ENCODE peak calls at places on chromosome X, in four cellular contexts. S is K562, V is GM12878, I is HepG2. N is an unnamed sample.
A peak's percentile ranks its signal among the peaks of the same experiment; 100 is the strongest.

GRCh38 chrX:40104649-40105015 is 6.9 kb upstream of the BCOR start:
- DNase-seq in V (no peak), I (no peak), S (no peak), N (no peak)

GRCh38 chrX:34654939-34655338 is 2.1 kb downstream of the TMEM47 start:
- DNase-seq in I (no peak), S (no peak), V (no peak), N (no peak)

GRCh38 chrX:70446380-70447350 is 2.0 kb downstream of the DLG3 start:
- DNase-seq in I (no peak), V (no peak), S (no peak), N (peak; percentile 3)

GRCh38 chrX:104306180-104306579 is 51.4 kb upstream of the ESX1 start:
- DNase-seq in I (no peak), S (no peak), V (no peak), N (no peak)

GRCh38 chrX:112085149-112085548 is 2.6 kb upstream of the TRPC5 start:
- DNase-seq in V (no peak), S (no peak), I (no peak), N (no peak)

GRCh38 chrX:21883258-21883657 is 27.5 kb downstream of the YY2 start:
- DNase-seq in I (peak; percentile 0), V (no peak), S (no peak), N (no peak)

GRCh38 chrX:9249452-9249851 is 215.4 kb upstream of the TBL1X start:
- DNase-seq in I (no peak), V (no peak), S (no peak), N (no peak)

GRCh38 chrX:103716967-103717366 is 6.3 kb downstream of the TMEM31 start:
- DNase-seq in I (no peak), S (no peak), V (no peak), N (no peak)

GRCh38 chrX:67779099-67779498 is 235.3 kb downstream of the AR start:
- DNase-seq in I (no peak), S (no peak), V (no peak), N (no peak)

GRCh38 chrX:104347860-104348259 is 93.1 kb upstream of the ESX1 start:
- DNase-seq in S (no peak), I (no peak), V (no peak), N (no peak)

GRCh38 chrX:107773906-107774435 is 1.6 kb downstream of the TSC22D3 start:
- DNase-seq in V (no peak), I (no peak), S (no peak), N (no peak)

GRCh38 chrX:149060921-149061320 is 444.2 kb downstream of the IDS start:
- DNase-seq in V (no peak), I (no peak), S (no peak), N (no peak)

GRCh38 chrX:23403849-23404248 is 69.2 kb downstream of the PTCHD1 start:
- DNase-seq in I (no peak), V (no peak), S (no peak), N (peak; percentile 27)

GRCh38 chrX:131202766-131203165 is 86.3 kb downstream of the IGSF1 start:
- DNase-seq in S (no peak), I (no peak), V (no peak), N (no peak)

GRCh38 chrX:120334137-120334536 is 22.9 kb upstream of the TMEM255A start:
- DNase-seq in S (no peak), V (no peak), I (no peak), N (no peak)

GRCh38 chrX:10106801-10107200 is 50.0 kb upstream of the CLCN4 start:
- DNase-seq in I (no peak), V (no peak), S (no peak), N (no peak)

GRCh38 chrX:136047969-136048368 is 62.7 kb downstream of the SLC9A6 start:
- DNase-seq in S (no peak), I (no peak), V (no peak), N (no peak)

GRCh38 chrX:118751950-118752783 is 24.8 kb downstream of the IL13RA1 start:
- DNase-seq in V (peak; percentile 36), I (no peak), S (no peak), N (no peak)

GRCh38 chrX:3638280-3638873 is 75.1 kb downstream of the PRKX start:
- DNase-seq in S (peak; percentile 57), V (peak; percentile 16), I (peak; percentile 11), N (peak; percentile 56)

GRCh38 chrX:3166670-3167455 is 125.6 kb downstream of the ARSF start:
- DNase-seq in I (no peak), S (no peak), V (no peak), N (no peak)

GRCh38 chrX:119784747-119785446 is 6.5 kb downstream of the RPL39 start:
- DNase-seq in V (no peak), S (peak; percentile 37), I (no peak), N (peak; percentile 73)

GRCh38 chrX:30865020-30865419 is 24.0 kb downstream of the TAB3 start:
- DNase-seq in V (no peak), S (peak; percentile 23), I (peak; percentile 21), N (peak; percentile 31)

GRCh38 chrX:44451056-44451455 is 91.6 kb downstream of the FUNDC1 start:
- DNase-seq in I (no peak), V (no peak), S (no peak), N (no peak)

GRCh38 chrX:119230850-119231249 is 5.2 kb upstream of the PGRMC1 start:
- DNase-seq in V (no peak), S (no peak), I (no peak), N (no peak)

GRCh38 chrX:109874548-109874947 is 128.4 kb upstream of the TMEM164 start:
- DNase-seq in I (no peak), V (no peak), S (no peak), N (no peak)

GRCh38 chrX:1400049-1400448 is 8.1 kb upstream of the SLC25A6 start:
- DNase-seq in V (no peak), S (no peak), I (no peak), N (no peak)
- TF ChIP-seq BHLHE40 in V (no peak), S (no peak), I (no peak), N (no peak)

DNA sequence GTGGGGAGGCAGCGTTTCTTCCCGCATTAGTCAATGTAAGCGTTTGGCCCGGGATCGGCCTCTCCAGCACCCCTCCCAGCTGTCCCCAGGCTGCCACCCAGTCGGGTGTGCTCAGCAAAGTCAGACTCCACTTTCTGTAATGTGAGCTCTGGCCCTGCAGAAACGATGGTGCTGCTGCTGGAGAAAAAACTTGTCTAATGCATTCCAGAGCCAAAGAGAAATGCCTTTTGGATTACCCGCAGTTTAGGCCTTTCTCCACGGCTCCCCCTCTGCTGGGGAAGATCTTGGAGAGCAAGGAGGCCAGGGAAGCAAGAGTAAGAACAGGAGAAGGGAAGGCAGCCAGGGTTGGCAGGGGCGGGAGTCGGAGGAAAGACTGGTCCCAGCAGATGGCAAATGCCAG is 55.2 kb downstream of the ELF4 start:
- DNase-seq in I (no peak), S (no peak), V (no peak), N (no peak)
- TF ChIP-seq SP1 in I (no peak), S (no peak), V (no peak), N (no peak)

GRCh38 chrX:352582-353314 is 34.0 kb downstream of the PPP2R3B start:
- DNase-seq in S (no peak), I (no peak), V (no peak), N (no peak)
- TF ChIP-seq FOXK2 in S (no peak), I (no peak), V (no peak), N (no peak)

DNA sequence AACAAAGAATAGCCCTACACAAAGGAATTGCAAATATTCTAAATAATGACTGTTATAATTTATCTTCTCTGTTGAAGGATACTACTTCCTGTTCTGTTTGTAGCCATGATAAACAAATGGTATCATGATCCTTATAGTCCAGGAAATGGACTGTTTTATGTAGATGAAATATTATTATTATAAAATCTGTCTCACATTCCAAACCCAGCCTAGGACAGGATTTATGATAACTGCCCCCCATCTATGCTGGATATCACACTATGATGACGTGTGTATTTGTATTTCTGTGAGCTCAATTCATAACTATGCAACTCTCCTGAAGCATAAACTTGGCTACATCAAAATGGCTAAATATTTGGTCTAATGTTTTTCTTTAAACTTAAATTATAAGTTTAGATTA is 21.3 kb downstream of the DMD start:
- DNase-seq in V (no peak), I (no peak), S (no peak), N (no peak)
- TF ChIP-seq BHLHE40 in V (no peak), I (no peak), S (no peak), N (no peak)

N was measured in HEK293T.